ENCODE peak calls at places on chromosomes 1 and 21, in seven cellular contexts. One of them, this sample, is unnamed.

GRCh38 chr1:4161271-4162006 is 261.4 kb upstream of the C1orf174 start:
- DNase-seq in SJSA1: no peak
- DNase-seq in heart right ventricle: no peak
- DNase-seq in HepG2: no peak
- DNase-seq in left lung: no peak
- DNase-seq in CD4-positive, alpha-beta T cell: no peak
- DNase-seq in H9: peak
- DNase-seq in this sample: no peak

GRCh38 chr1:169795687-169796086 is 980 bp upstream of the METTL18 start:
- DNase-seq in HepG2: no peak
- DNase-seq in heart right ventricle: no peak
- DNase-seq in H9: no peak
- DNase-seq in CD4-positive, alpha-beta T cell: no peak
- DNase-seq in left lung: no peak
- DNase-seq in SJSA1: no peak
- DNase-seq in this sample: no peak

GRCh38 chr21:28487455-28488070 is 505.1 kb downstream of the LTN1 start:
- DNase-seq in SJSA1: no peak
- DNase-seq in HepG2: no peak
- DNase-seq in left lung: no peak
- DNase-seq in CD4-positive, alpha-beta T cell: no peak
- DNase-seq in H9: no peak
- DNase-seq in heart right ventricle: no peak
- DNase-seq in this sample: no peak

GRCh38 chr1:2783435-2784397 is 17.8 kb downstream of the TTC34 start:
- DNase-seq in H9: no peak
- DNase-seq in left lung: peak
- DNase-seq in CD4-positive, alpha-beta T cell: no peak
- DNase-seq in SJSA1: peak
- DNase-seq in heart right ventricle: no peak
- DNase-seq in HepG2: no peak
- DNase-seq in this sample: no peak

GRCh38 chr1:184388671-184389292 is 2.0 kb downstream of the C1orf21 start:
- DNase-seq in SJSA1: no peak
- DNase-seq in CD4-positive, alpha-beta T cell: no peak
- DNase-seq in left lung: no peak
- DNase-seq in H9: no peak
- DNase-seq in HepG2: no peak
- DNase-seq in heart right ventricle: no peak
- DNase-seq in this sample: no peak

GRCh38 chr1:238336531-238336930 is 445.8 kb upstream of the ZP4 start:
- DNase-seq in H9: no peak
- DNase-seq in HepG2: no peak
- DNase-seq in CD4-positive, alpha-beta T cell: no peak
- DNase-seq in SJSA1: no peak
- DNase-seq in heart right ventricle: no peak
- DNase-seq in left lung: no peak
- DNase-seq in this sample: no peak

GRCh38 chr1:99456536-99456935 is 189.4 kb upstream of the PALMD start:
- DNase-seq in HepG2: no peak
- DNase-seq in left lung: no peak
- DNase-seq in heart right ventricle: no peak
- DNase-seq in H9: no peak
- DNase-seq in CD4-positive, alpha-beta T cell: no peak
- DNase-seq in SJSA1: no peak
- DNase-seq in this sample: no peak

GRCh38 chr1:158646465-158646864 is 40.0 kb downstream of the SPTA1 start:
- DNase-seq in left lung: no peak
- DNase-seq in HepG2: no peak
- DNase-seq in CD4-positive, alpha-beta T cell: no peak
- DNase-seq in SJSA1: no peak
- DNase-seq in H9: no peak
- DNase-seq in heart right ventricle: no peak
- DNase-seq in this sample: no peak

GRCh38 chr21:44891631-44892031 is 18.1 kb upstream of the PTTG1IP start:
- DNase-seq in heart right ventricle: peak
- DNase-seq in HepG2: no peak
- DNase-seq in CD4-positive, alpha-beta T cell: no peak
- DNase-seq in H9: no peak
- DNase-seq in left lung: no peak
- DNase-seq in SJSA1: no peak
- DNase-seq in this sample: no peak

GRCh38 chr1:192620096-192620495 is 15.9 kb upstream of the RGS13 start:
- DNase-seq in SJSA1: no peak
- DNase-seq in HepG2: no peak
- DNase-seq in heart right ventricle: no peak
- DNase-seq in left lung: no peak
- DNase-seq in H9: no peak
- DNase-seq in CD4-positive, alpha-beta T cell: no peak
- DNase-seq in this sample: no peak

GRCh38 chr1:30327370-30328099 is 395.9 kb downstream of the MATN1 start:
- DNase-seq in CD4-positive, alpha-beta T cell: no peak
- DNase-seq in SJSA1: no peak
- DNase-seq in left lung: no peak
- DNase-seq in heart right ventricle: no peak
- DNase-seq in HepG2: no peak
- DNase-seq in H9: no peak
- DNase-seq in this sample: no peak

GRCh38 chr1:12616709-12617373 is 1.2 kb downstream of the DHRS3 start:
- DNase-seq in HepG2: no peak
- DNase-seq in SJSA1: no peak
- DNase-seq in CD4-positive, alpha-beta T cell: no peak
- DNase-seq in heart right ventricle: peak
- DNase-seq in left lung: peak
- DNase-seq in H9: no peak
- DNase-seq in this sample: no peak

GRCh38 chr21:34582506-34583150 is 32.3 kb downstream of the RCAN1 start:
- DNase-seq in SJSA1: no peak
- DNase-seq in HepG2: peak
- DNase-seq in H9: peak
- DNase-seq in CD4-positive, alpha-beta T cell: no peak
- DNase-seq in left lung: peak
- DNase-seq in heart right ventricle: peak
- DNase-seq in this sample: no peak

GRCh38 chr1:165828581-165829329 is 1.3 kb downstream of the UCK2 start:
- DNase-seq in left lung: peak
- DNase-seq in H9: peak
- DNase-seq in CD4-positive, alpha-beta T cell: no peak
- DNase-seq in HepG2: peak
- DNase-seq in SJSA1: peak
- DNase-seq in heart right ventricle: peak
- DNase-seq in this sample: peak

DNA sequence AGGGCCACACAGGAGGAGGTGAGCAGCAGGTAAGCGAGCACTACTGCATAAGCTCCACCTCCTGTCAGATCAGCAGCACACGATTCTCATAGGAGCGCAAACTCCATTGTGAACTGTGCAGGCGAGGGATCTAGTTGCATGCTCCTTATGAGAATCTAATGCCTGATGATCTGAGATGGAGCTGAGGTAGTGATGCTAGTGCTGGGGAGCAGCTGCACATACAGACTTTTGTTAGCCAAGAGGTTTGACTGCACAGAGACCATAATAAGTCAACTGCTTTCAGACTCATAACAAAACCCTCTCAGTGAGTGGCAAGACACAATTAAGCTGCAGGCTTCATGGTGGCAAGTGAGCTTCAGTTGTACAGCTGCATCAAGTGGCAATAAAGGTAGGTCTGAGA is 83.4 kb downstream of the PSMG1 start:
- DNase-seq in H9: no peak
- DNase-seq in HepG2: no peak
- DNase-seq in SJSA1: no peak
- DNase-seq in CD4-positive, alpha-beta T cell: no peak
- DNase-seq in heart right ventricle: no peak
- DNase-seq in left lung: no peak
- DNase-seq in this sample: no peak
- H3K27ac ChIP-seq in H9: no peak
- H3K27ac ChIP-seq in HepG2: peak
- H3K27ac ChIP-seq in SJSA1: no peak
- H3K27ac ChIP-seq in CD4-positive, alpha-beta T cell: no peak
- H3K27ac ChIP-seq in heart right ventricle: no peak
- H3K27ac ChIP-seq in left lung: no peak
- H3K27ac ChIP-seq in this sample: no peak

DNA sequence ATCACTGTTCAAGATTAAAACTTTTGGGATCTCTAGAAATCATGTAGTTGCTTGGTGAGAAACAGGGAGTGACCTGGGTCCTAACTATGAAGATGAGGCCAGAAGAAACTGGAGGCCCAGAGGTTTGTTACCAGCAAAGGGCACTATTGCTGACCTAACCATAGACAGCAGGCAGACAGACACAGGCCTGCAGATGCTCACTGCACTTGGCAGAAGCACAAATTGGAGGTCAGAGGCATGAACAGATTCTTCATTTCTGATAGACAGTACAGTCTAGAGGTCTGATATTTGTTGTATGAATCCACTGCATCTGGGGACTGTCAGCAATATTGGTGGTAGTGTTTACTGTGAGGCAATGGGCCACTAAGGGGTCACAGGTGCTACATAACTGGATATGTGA is 27.1 kb upstream of the CCN1 start:
- DNase-seq in heart right ventricle: no peak
- DNase-seq in CD4-positive, alpha-beta T cell: no peak
- DNase-seq in HepG2: no peak
- DNase-seq in SJSA1: no peak
- DNase-seq in left lung: no peak
- DNase-seq in H9: no peak
- DNase-seq in this sample: no peak
- H3K27ac ChIP-seq in heart right ventricle: no peak
- H3K27ac ChIP-seq in CD4-positive, alpha-beta T cell: no peak
- H3K27ac ChIP-seq in HepG2: no peak
- H3K27ac ChIP-seq in SJSA1: no peak
- H3K27ac ChIP-seq in left lung: no peak
- H3K27ac ChIP-seq in H9: no peak
- H3K27ac ChIP-seq in this sample: no peak

DNA sequence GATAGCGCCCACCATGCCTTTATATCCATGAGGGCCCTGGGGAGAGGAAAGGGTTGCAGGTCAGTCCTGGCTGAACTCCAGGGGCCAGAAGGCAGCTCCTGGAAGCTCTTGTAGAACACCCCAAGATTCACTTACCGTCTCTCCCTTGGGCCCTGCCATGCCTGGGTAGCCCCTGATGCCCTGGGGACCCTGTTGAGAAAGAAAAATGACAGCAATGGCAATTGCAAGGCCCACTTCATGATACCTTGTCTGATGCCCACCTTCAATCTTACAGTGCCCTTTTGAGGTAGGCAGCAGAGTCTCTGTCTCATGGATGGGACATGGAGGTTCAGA is 7.0 kb downstream of the COL9A2 start:
- DNase-seq in heart right ventricle: no peak
- DNase-seq in H9: no peak
- DNase-seq in HepG2: no peak
- DNase-seq in left lung: no peak
- DNase-seq in CD4-positive, alpha-beta T cell: no peak
- DNase-seq in SJSA1: no peak
- DNase-seq in this sample: no peak
- H3K27ac ChIP-seq in heart right ventricle: no peak
- H3K27ac ChIP-seq in H9: no peak
- H3K27ac ChIP-seq in HepG2: no peak
- H3K27ac ChIP-seq in left lung: no peak
- H3K27ac ChIP-seq in CD4-positive, alpha-beta T cell: no peak
- H3K27ac ChIP-seq in SJSA1: no peak
- H3K27ac ChIP-seq in this sample: no peak

GRCh38 chr1:232766224-232766890 is 38.9 kb upstream of the MAP10 start:
- DNase-seq in left lung: no peak
- DNase-seq in heart right ventricle: no peak
- DNase-seq in SJSA1: no peak
- DNase-seq in H9: peak
- DNase-seq in CD4-positive, alpha-beta T cell: no peak
- DNase-seq in HepG2: no peak
- DNase-seq in this sample: no peak

GRCh38 chr1:232767381-232768074 is 37.7 kb upstream of the MAP10 start:
- DNase-seq in heart right ventricle: no peak
- DNase-seq in left lung: peak
- DNase-seq in H9: no peak
- DNase-seq in SJSA1: no peak
- DNase-seq in HepG2: no peak
- DNase-seq in CD4-positive, alpha-beta T cell: no peak
- DNase-seq in this sample: no peak

GRCh38 chr1:232764458-232765231 is 40.6 kb upstream of the MAP10 start:
- DNase-seq in H9: no peak
- DNase-seq in CD4-positive, alpha-beta T cell: no peak
- DNase-seq in SJSA1: no peak
- DNase-seq in HepG2: no peak
- DNase-seq in left lung: no peak
- DNase-seq in heart right ventricle: no peak
- DNase-seq in this sample: no peak

GRCh38 chr1:232766904-232767303 is 38.3 kb upstream of the MAP10 start:
- DNase-seq in left lung: no peak
- DNase-seq in CD4-positive, alpha-beta T cell: no peak
- DNase-seq in heart right ventricle: no peak
- DNase-seq in H9: no peak
- DNase-seq in SJSA1: no peak
- DNase-seq in HepG2: no peak
- DNase-seq in this sample: no peak

DNA sequence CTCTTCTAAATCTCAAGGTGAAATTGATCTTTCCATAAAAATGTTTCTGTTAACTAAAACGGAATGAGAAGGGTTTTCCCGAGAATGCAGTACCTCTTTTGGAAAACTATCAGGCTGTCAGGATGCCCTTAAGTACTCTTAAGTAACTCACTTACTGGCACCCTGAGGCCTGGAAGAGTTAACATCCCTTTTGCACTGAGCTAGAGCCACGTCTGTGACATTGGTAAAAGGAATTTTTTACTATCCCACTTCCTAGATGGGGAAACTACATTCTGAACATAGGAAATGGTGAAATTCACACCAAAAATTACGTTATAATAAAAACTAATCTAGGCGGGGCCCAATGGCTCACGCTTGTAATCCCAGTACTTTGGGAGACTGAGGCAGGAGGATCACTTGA is 39.7 kb upstream of the MAP10 start:
- DNase-seq in left lung: no peak
- DNase-seq in SJSA1: no peak
- DNase-seq in heart right ventricle: no peak
- DNase-seq in HepG2: no peak
- DNase-seq in CD4-positive, alpha-beta T cell: no peak
- DNase-seq in H9: no peak
- DNase-seq in this sample: no peak
- H3K27ac ChIP-seq in left lung: no peak
- H3K27ac ChIP-seq in SJSA1: no peak
- H3K27ac ChIP-seq in heart right ventricle: no peak
- H3K27ac ChIP-seq in HepG2: no peak
- H3K27ac ChIP-seq in CD4-positive, alpha-beta T cell: no peak
- H3K27ac ChIP-seq in H9: no peak
- H3K27ac ChIP-seq in this sample: no peak

DNA sequence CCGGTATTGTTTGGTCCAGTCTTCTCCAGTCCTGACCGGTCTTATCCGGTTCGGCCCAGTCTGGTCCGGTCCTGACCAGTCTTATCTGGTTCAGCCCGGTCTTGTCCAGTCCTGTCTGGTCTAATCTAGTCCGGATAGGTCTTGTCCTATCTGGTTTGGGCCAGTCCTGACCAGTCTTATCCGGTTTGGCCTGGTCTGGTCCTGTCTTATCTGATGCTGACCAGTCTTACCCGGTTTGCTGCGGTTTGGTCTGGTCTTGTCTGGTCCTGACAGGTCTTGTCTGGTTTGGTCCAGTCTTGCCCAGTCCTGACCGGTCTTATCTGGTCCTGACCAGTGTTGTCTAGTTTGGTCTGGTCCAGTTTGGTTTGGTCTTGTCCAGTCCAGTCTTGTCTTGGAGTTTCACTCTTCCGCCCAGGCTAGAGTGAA is 30.1 kb downstream of the DHX9 start:
- DNase-seq in SJSA1: no peak
- DNase-seq in H9: peak
- DNase-seq in left lung: no peak
- DNase-seq in CD4-positive, alpha-beta T cell: no peak
- DNase-seq in HepG2: no peak
- DNase-seq in heart right ventricle: no peak
- DNase-seq in this sample: no peak
- H3K27ac ChIP-seq in SJSA1: no peak
- H3K27ac ChIP-seq in H9: peak
- H3K27ac ChIP-seq in left lung: no peak
- H3K27ac ChIP-seq in CD4-positive, alpha-beta T cell: no peak
- H3K27ac ChIP-seq in HepG2: no peak
- H3K27ac ChIP-seq in heart right ventricle: no peak
- H3K27ac ChIP-seq in this sample: no peak